ENCODE peak calls at places on chromosomes 3 and 15, in six cellular contexts. X is CD4-positive, alpha-beta T cell; A is stomach; R is SJSA1; B is neuronal stem cell; T is transverse colon. O is an unnamed sample.

GRCh38 chr15:48794697-48795134 is 16.2 kb downstream of the CEP152 start:
- DNase-seq in R (no peak), A (no peak), X (no peak), B (no peak), T (no peak), O (no peak)

GRCh38 chr15:22968356-22968755 is 11.8 kb downstream of the CYFIP1 start:
- DNase-seq in B (no peak), X (no peak), T (no peak), A (no peak), R (no peak), O (no peak)

GRCh38 chr3:46503194-46503924 is 5.6 kb downstream of the RTP3 start:
- DNase-seq in R (no peak), X (no peak), A (no peak), B (no peak), T (no peak), O (no peak)

GRCh38 chr3:178671261-178672191 is 135.3 kb downstream of the KCNMB2 start:
- DNase-seq in B (no peak), R (no peak), X (no peak), A (no peak), T (no peak), O (no peak)

GRCh38 chr3:31699309-31699953 is 166.7 kb downstream of the STT3B start:
- DNase-seq in A (no peak), B (no peak), X (no peak), R (no peak), T (no peak), O (no peak)

GRCh38 chr3:171358891-171359218 is 101.3 kb downstream of the TNIK start:
- DNase-seq in T (no peak), B (no peak), A (no peak), R (no peak), X (no peak), O (no peak)

GRCh38 chr3:134242649-134243637 is 7.7 kb downstream of the RYK start:
- DNase-seq in A (no peak), B (no peak), X (no peak), R (no peak), T (no peak), O (no peak)

GRCh38 chr3:140376136-140376889 is 301.6 kb upstream of the TRIM42 start:
- DNase-seq in B (no peak), R (no peak), T (no peak), X (no peak), A (no peak), O (no peak)

GRCh38 chr3:20852712-20853111 is 666.7 kb upstream of the SGO1 start:
- DNase-seq in T (no peak), R (no peak), A (no peak), X (no peak), B (no peak), O (no peak)

GRCh38 chr15:67701669-67702068 is 123.6 kb upstream of the SKOR1 start:
- DNase-seq in A (no peak), B (no peak), X (no peak), T (no peak), R (no peak), O (no peak)

GRCh38 chr3:9480265-9480664 is 73.4 kb downstream of the LHFPL4 start:
- DNase-seq in T (no peak), R (no peak), A (no peak), B (no peak), X (no peak), O (no peak)

GRCh38 chr3:23086366-23086765 is 116.8 kb upstream of the UBE2E2 start:
- DNase-seq in A (no peak), T (no peak), B (peak), R (no peak), X (no peak), O (no peak)

GRCh38 chr15:44536298-44536961 is 517 bp upstream of the EIF3J start:
- DNase-seq in R (peak), B (peak), T (peak), X (no peak), A (peak), O (peak)

GRCh38 chr3:132593950-132594328 is 3.1 kb upstream of the ACKR4 start:
- DNase-seq in T (no peak), R (peak), A (no peak), B (no peak), X (no peak), O (no peak)

GRCh38 chr15:88641959-88642452 is 3.2 kb downstream of the ISG20 start:
- DNase-seq in X (no peak), R (no peak), A (no peak), B (no peak), T (no peak), O (no peak)
- H3K27ac ChIP-seq in X (no peak), R (no peak), A (no peak), B (no peak), T (no peak), O (no peak)

DNA sequence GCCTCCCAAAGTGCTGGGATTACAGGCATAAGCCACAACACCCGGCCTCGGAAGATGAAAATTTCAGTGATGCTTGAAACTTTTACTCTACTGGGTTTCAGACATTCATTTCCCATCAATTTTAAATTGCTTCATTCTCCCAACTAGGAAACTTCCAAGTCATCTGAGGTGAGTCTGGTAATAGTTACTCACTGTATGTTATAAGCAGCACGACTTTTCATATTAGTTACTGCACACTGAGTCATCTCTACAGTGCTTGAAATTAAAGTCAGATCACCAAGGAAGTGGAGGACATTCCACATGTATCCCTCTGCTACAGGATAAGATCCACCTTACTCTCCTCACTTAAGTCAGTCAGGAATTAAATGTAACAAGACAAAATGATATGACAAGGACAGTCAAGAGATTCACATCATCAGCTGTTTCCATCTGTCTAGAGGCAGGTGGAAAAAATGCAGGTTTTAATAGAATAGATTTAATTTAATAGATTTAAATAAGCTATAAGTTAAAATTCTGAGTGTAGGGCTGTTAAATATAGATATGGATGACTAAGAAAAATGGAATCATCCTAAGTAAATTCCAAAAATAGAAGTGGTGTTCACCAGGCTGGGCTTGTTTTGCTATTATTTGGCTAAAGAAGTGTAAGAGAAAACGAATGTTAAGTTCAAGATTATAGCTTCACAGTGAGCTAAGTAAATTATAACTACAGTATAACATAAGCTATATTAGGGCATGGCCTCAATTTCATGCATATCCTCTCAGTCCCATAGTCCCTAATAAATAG is 104.4 kb downstream of the TMCO5A start:
- DNase-seq in R (no peak), T (no peak), X (no peak), A (no peak), B (no peak), O (no peak)
- H3K27ac ChIP-seq in R (peak), T (no peak), X (no peak), A (no peak), B (no peak), O (no peak)

GRCh38 chr15:84633311-84634227 is 20.5 kb downstream of the WDR73 start:
- DNase-seq in B (peak), A (peak), T (peak), X (peak), R (peak), O (peak)
- H3K27ac ChIP-seq in B (no peak), A (peak), T (peak), X (peak), R (no peak), O (peak)

DNA sequence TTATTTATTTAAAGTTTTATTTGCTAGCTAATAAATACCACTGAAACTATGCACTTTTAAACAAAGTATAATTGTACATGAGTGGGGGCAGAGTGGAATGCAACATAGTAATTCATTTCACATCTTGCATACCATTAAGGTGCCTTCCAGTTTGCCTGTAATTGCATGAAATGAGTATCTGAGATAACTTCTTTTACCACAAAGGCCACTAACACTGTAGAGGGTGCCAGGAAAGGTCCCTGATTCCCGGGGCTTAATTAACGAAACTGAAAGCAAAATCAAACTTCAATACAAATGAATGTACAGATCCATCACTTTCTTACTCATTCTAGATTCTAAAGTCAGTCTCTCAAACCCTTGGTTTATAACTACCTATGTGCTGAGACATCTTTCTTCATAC is 2.1 kb downstream of the CD47 start:
- DNase-seq in X (no peak), T (no peak), B (no peak), R (no peak), A (no peak), O (no peak)
- H3K27ac ChIP-seq in X (no peak), T (no peak), B (no peak), R (peak), A (no peak), O (peak)

DNA sequence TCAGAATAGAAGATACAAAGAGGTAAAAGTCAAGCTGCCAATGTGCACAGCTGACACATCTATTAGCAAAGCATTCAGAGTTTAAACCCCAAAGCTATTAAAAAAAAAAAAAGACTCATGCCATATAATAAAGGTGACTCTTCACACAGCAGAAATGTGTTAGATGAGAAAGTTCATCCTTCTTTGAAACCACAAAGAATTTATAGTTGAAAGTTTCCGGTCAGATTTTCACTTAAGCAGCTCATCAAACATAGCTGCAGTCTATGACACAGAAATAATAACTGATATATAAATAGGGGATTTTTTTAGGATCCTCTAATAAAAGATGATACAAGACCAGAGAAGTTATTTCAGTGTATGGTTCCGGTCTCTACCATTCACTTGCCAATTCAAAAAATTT is 76.6 kb downstream of the WWTR1 start:
- DNase-seq in X (no peak), A (no peak), B (no peak), R (no peak), T (no peak), O (no peak)
- H3K27ac ChIP-seq in X (no peak), A (no peak), B (no peak), R (peak), T (peak), O (peak)

DNA sequence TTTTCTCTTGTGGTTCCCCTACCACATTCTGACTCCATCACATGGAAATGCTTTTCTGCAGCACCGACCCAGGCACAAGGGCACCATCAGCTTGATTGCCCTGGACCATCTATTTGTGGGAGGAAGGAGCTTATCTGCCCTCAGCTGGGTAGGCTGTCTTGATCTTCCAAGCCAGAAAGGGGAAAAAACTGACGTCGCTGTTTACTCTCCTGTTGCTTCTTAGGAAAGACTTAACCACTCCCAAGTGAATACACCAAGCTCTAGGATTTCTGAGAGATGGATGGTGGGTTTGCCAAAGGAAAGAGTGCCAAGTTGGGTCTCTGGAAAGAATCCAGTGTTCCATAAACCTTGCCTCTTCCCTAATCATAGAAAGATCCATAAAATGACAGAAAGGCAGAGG is 4.0 kb downstream of the TNFAIP8L3 start:
- DNase-seq in X (no peak), B (no peak), R (no peak), A (no peak), T (no peak), O (no peak)
- H3K27ac ChIP-seq in X (no peak), B (no peak), R (no peak), A (no peak), T (no peak), O (no peak)

DNA sequence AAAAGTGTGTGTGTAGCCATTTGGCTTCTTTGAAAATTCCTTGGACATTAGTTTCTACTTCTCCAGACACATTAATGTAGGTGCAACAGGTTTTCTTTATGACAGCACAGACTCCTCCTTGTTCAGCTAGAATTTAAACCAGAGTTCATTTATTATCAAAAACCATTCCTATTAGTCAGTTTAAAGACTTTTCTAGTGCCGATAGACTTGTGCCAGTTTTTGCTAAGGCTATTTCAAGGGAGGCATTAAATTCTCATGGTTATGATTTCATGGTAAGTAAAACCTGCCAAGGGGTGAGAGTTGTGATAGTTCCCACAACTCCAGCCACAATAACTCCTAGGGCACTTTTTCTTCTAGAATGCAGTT is 20.6 kb upstream of the SENP7 start:
- DNase-seq in A (no peak), B (no peak), T (no peak), X (no peak), R (no peak), O (no peak)
- H3K27ac ChIP-seq in A (no peak), B (no peak), T (no peak), X (no peak), R (no peak), O (no peak)

GRCh38 chr3:127706785-127707351 is 34.1 kb downstream of the ABTB1 start:
- DNase-seq in X (no peak), T (peak), A (no peak), B (no peak), R (no peak), O (no peak)
- H3K27ac ChIP-seq in X (no peak), T (peak), A (no peak), B (no peak), R (no peak), O (peak)

GRCh38 chr3:138850151-138850550 is 15.4 kb upstream of the PIK3CB start:
- DNase-seq in A (peak), T (no peak), X (no peak), R (peak), B (no peak), O (no peak)
- H3K27ac ChIP-seq in A (no peak), T (no peak), X (no peak), R (no peak), B (no peak), O (no peak)